ENCODE peak calls at places on chromosome 1, in nine cellular contexts. One of them, this sample, is unnamed.

GRCh38 chr1:113677250-113678158 is 81.8 kb downstream of the PHTF1 start:
- DNase-seq in sigmoid colon: no peak
- DNase-seq in K562: peak
- DNase-seq in prostate gland: no peak
- DNase-seq in HCT116: peak
- DNase-seq in H1: no peak
- DNase-seq in GM12891: peak
- DNase-seq in vagina: no peak
- DNase-seq in breast epithelium: no peak
- DNase-seq in this sample: no peak

GRCh38 chr1:44801491-44802305 is 1.5 kb downstream of the PLK3 start:
- DNase-seq in sigmoid colon: peak
- DNase-seq in K562: peak
- DNase-seq in prostate gland: no peak
- DNase-seq in HCT116: no peak
- DNase-seq in H1: no peak
- DNase-seq in GM12891: no peak
- DNase-seq in vagina: no peak
- DNase-seq in breast epithelium: peak
- DNase-seq in this sample: peak

GRCh38 chr1:180385144-180385543 is 117.2 kb downstream of the ACBD6 start:
- DNase-seq in sigmoid colon: no peak
- DNase-seq in K562: no peak
- DNase-seq in prostate gland: no peak
- DNase-seq in HCT116: no peak
- DNase-seq in H1: no peak
- DNase-seq in GM12891: no peak
- DNase-seq in vagina: no peak
- DNase-seq in breast epithelium: no peak
- DNase-seq in this sample: no peak

GRCh38 chr1:198117267-198117666 is 39.5 kb upstream of the NEK7 start:
- DNase-seq in sigmoid colon: no peak
- DNase-seq in K562: no peak
- DNase-seq in prostate gland: no peak
- DNase-seq in HCT116: no peak
- DNase-seq in H1: no peak
- DNase-seq in GM12891: no peak
- DNase-seq in vagina: no peak
- DNase-seq in breast epithelium: no peak
- DNase-seq in this sample: no peak

GRCh38 chr1:166695115-166695514 is 144.2 kb upstream of the POGK start:
- DNase-seq in sigmoid colon: no peak
- DNase-seq in K562: peak
- DNase-seq in prostate gland: no peak
- DNase-seq in HCT116: no peak
- DNase-seq in H1: no peak
- DNase-seq in GM12891: no peak
- DNase-seq in vagina: no peak
- DNase-seq in breast epithelium: no peak
- DNase-seq in this sample: no peak

GRCh38 chr1:160070243-160071163 is 543 bp upstream of the KCNJ10 start:
- DNase-seq in sigmoid colon: peak
- DNase-seq in K562: peak
- DNase-seq in prostate gland: peak
- DNase-seq in HCT116: no peak
- DNase-seq in H1: peak
- DNase-seq in GM12891: peak
- DNase-seq in vagina: no peak
- DNase-seq in breast epithelium: no peak
- DNase-seq in this sample: peak

GRCh38 chr1:231460614-231461013 is 38.5 kb upstream of the EGLN1 start:
- DNase-seq in sigmoid colon: no peak
- DNase-seq in K562: peak
- DNase-seq in prostate gland: no peak
- DNase-seq in HCT116: no peak
- DNase-seq in H1: no peak
- DNase-seq in GM12891: peak
- DNase-seq in vagina: no peak
- DNase-seq in breast epithelium: no peak
- DNase-seq in this sample: peak

GRCh38 chr1:90443340-90443739 is 273.8 kb downstream of the BARHL2 start:
- DNase-seq in sigmoid colon: no peak
- DNase-seq in K562: no peak
- DNase-seq in prostate gland: no peak
- DNase-seq in HCT116: no peak
- DNase-seq in H1: no peak
- DNase-seq in GM12891: no peak
- DNase-seq in vagina: no peak
- DNase-seq in breast epithelium: no peak
- DNase-seq in this sample: no peak

GRCh38 chr1:150516616-150517015 is 1.1 kb downstream of the FALEC start:
- DNase-seq in sigmoid colon: no peak
- DNase-seq in K562: peak
- DNase-seq in prostate gland: no peak
- DNase-seq in HCT116: no peak
- DNase-seq in H1: no peak
- DNase-seq in GM12891: no peak
- DNase-seq in vagina: no peak
- DNase-seq in breast epithelium: no peak
- DNase-seq in this sample: no peak

GRCh38 chr1:185439727-185440415 is 122.8 kb upstream of the IVNS1ABP start:
- DNase-seq in sigmoid colon: no peak
- DNase-seq in K562: peak
- DNase-seq in prostate gland: no peak
- DNase-seq in HCT116: no peak
- DNase-seq in H1: no peak
- DNase-seq in GM12891: peak
- DNase-seq in vagina: no peak
- DNase-seq in breast epithelium: no peak
- DNase-seq in this sample: no peak

GRCh38 chr1:160446945-160447600 is 46.7 kb downstream of the VANGL2 start:
- DNase-seq in sigmoid colon: no peak
- DNase-seq in K562: no peak
- DNase-seq in prostate gland: no peak
- DNase-seq in HCT116: no peak
- DNase-seq in H1: no peak
- DNase-seq in GM12891: no peak
- DNase-seq in vagina: no peak
- DNase-seq in breast epithelium: no peak
- DNase-seq in this sample: no peak

GRCh38 chr1:228989992-228990827 is 254.9 kb downstream of the RHOU start:
- DNase-seq in sigmoid colon: peak
- DNase-seq in K562: no peak
- DNase-seq in prostate gland: no peak
- DNase-seq in HCT116: no peak
- DNase-seq in H1: no peak
- DNase-seq in GM12891: no peak
- DNase-seq in vagina: peak
- DNase-seq in breast epithelium: no peak
- DNase-seq in this sample: peak

GRCh38 chr1:16351449-16351993 is 759 bp downstream of the FBXO42 start:
- DNase-seq in sigmoid colon: peak
- DNase-seq in K562: peak
- DNase-seq in prostate gland: peak
- DNase-seq in HCT116: no peak
- DNase-seq in H1: no peak
- DNase-seq in GM12891: no peak
- DNase-seq in vagina: no peak
- DNase-seq in breast epithelium: no peak
- DNase-seq in this sample: no peak

GRCh38 chr1:236494586-236495207 is 29.1 kb upstream of the LGALS8 start:
- DNase-seq in sigmoid colon: no peak
- DNase-seq in K562: no peak
- DNase-seq in prostate gland: no peak
- DNase-seq in HCT116: no peak
- DNase-seq in H1: no peak
- DNase-seq in GM12891: no peak
- DNase-seq in vagina: no peak
- DNase-seq in breast epithelium: no peak
- DNase-seq in this sample: no peak

GRCh38 chr1:917466-918091 is 6.1 kb upstream of the SAMD11 start:
- DNase-seq in sigmoid colon: no peak
- DNase-seq in K562: no peak
- DNase-seq in prostate gland: no peak
- DNase-seq in HCT116: no peak
- DNase-seq in H1: no peak
- DNase-seq in GM12891: no peak
- DNase-seq in vagina: no peak
- DNase-seq in breast epithelium: no peak
- DNase-seq in this sample: no peak

GRCh38 chr1:67339623-67340343 is 32.1 kb downstream of the IL12RB2 start:
- DNase-seq in sigmoid colon: no peak
- DNase-seq in K562: peak
- DNase-seq in prostate gland: no peak
- DNase-seq in HCT116: no peak
- DNase-seq in H1: no peak
- DNase-seq in GM12891: no peak
- DNase-seq in vagina: no peak
- DNase-seq in breast epithelium: no peak
- DNase-seq in this sample: no peak

GRCh38 chr1:68331117-68331865 is 99.0 kb upstream of the WLS start:
- DNase-seq in sigmoid colon: no peak
- DNase-seq in K562: no peak
- DNase-seq in prostate gland: no peak
- DNase-seq in HCT116: peak
- DNase-seq in H1: no peak
- DNase-seq in GM12891: no peak
- DNase-seq in vagina: no peak
- DNase-seq in breast epithelium: no peak
- DNase-seq in this sample: no peak

GRCh38 chr1:15272009-15272781 is 25.2 kb downstream of the FHAD1 start:
- DNase-seq in sigmoid colon: peak
- DNase-seq in K562: peak
- DNase-seq in prostate gland: peak
- DNase-seq in HCT116: peak
- DNase-seq in H1: peak
- DNase-seq in GM12891: peak
- DNase-seq in vagina: no peak
- DNase-seq in breast epithelium: peak
- DNase-seq in this sample: peak

GRCh38 chr1:209537336-209538114 is 46.0 kb upstream of the CAMK1G start:
- DNase-seq in sigmoid colon: no peak
- DNase-seq in K562: no peak
- DNase-seq in prostate gland: no peak
- DNase-seq in HCT116: no peak
- DNase-seq in H1: no peak
- DNase-seq in GM12891: no peak
- DNase-seq in vagina: no peak
- DNase-seq in breast epithelium: no peak
- DNase-seq in this sample: no peak

GRCh38 chr1:15328785-15329480 is 80.8 kb upstream of the EFHD2 start:
- DNase-seq in sigmoid colon: no peak
- DNase-seq in K562: peak
- DNase-seq in prostate gland: peak
- DNase-seq in HCT116: no peak
- DNase-seq in H1: no peak
- DNase-seq in GM12891: no peak
- DNase-seq in vagina: no peak
- DNase-seq in breast epithelium: no peak
- DNase-seq in this sample: no peak

GRCh38 chr1:204438628-204439027 is 27.0 kb upstream of the PPP1R15B start:
- DNase-seq in sigmoid colon: peak
- DNase-seq in K562: no peak
- DNase-seq in prostate gland: no peak
- DNase-seq in HCT116: no peak
- DNase-seq in H1: no peak
- DNase-seq in GM12891: no peak
- DNase-seq in vagina: no peak
- DNase-seq in breast epithelium: no peak
- DNase-seq in this sample: no peak
- TF ChIP-seq POLR2AphosphoS5 in sigmoid colon: peak
- TF ChIP-seq POLR2AphosphoS5 in K562: no peak
- TF ChIP-seq POLR2AphosphoS5 in prostate gland: peak
- TF ChIP-seq POLR2AphosphoS5 in HCT116: no peak
- TF ChIP-seq POLR2AphosphoS5 in H1: no peak
- TF ChIP-seq POLR2AphosphoS5 in GM12891: no peak
- TF ChIP-seq POLR2AphosphoS5 in vagina: peak
- TF ChIP-seq POLR2AphosphoS5 in breast epithelium: no peak
- TF ChIP-seq POLR2AphosphoS5 in this sample: peak

DNA sequence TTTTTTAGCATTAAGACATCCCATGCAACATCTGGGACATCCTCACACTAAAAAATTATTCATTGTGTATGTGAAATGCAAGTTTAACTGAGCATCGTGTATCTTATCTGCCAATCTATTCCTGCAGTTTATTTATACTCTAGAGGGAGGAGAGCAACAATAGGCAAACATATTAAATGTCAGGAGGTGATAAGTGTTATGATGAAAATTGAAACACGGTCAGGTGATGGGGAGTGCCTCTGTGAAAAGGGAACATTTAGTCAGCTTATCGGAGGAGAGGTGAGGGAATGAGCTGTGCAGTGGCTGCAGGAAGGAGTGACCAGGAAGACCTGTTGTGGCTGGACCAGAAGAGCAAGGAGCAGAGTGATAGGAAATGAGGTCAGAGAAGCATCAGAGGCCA is 775 bp upstream of the EFCAB14 start:
- DNase-seq in sigmoid colon: no peak
- DNase-seq in K562: peak
- DNase-seq in prostate gland: peak
- DNase-seq in HCT116: no peak
- DNase-seq in H1: no peak
- DNase-seq in GM12891: no peak
- DNase-seq in vagina: no peak
- DNase-seq in breast epithelium: no peak
- DNase-seq in this sample: peak
- TF ChIP-seq POLR2A in sigmoid colon: no peak
- TF ChIP-seq POLR2A in K562: no peak
- TF ChIP-seq POLR2A in prostate gland: no peak
- TF ChIP-seq POLR2A in HCT116: no peak
- TF ChIP-seq POLR2A in H1: no peak
- TF ChIP-seq POLR2A in GM12891: no peak
- TF ChIP-seq POLR2A in vagina: no peak
- TF ChIP-seq POLR2A in breast epithelium: no peak
- TF ChIP-seq POLR2A in this sample: no peak

DNA sequence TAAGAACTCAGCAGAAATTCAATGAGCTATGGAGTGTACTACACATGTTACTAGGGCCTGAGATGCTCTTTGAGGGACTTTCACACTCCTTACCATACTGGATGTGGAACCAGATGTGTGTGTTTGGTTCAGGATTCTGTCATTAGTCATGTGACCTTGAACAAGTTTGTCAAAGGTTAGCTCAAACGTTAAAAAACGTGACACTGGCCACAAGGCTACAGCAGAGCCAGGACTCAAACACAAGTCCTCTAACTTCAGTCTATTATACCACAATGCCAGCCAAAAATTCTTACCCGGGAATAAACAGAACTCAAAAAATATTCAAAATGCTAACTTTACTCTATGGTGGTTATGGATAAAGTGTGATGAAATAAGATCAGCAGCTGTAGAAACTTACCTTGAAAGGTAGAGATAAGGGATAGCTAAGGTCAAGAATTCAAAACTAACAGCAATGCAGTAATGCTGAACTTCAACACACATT is 233.7 kb downstream of the SLC45A1 start:
- DNase-seq in sigmoid colon: no peak
- DNase-seq in K562: no peak
- DNase-seq in prostate gland: no peak
- DNase-seq in HCT116: no peak
- DNase-seq in H1: no peak
- DNase-seq in GM12891: no peak
- DNase-seq in vagina: no peak
- DNase-seq in breast epithelium: no peak
- DNase-seq in this sample: no peak
- TF ChIP-seq POLR2AphosphoS5 in sigmoid colon: no peak
- TF ChIP-seq POLR2AphosphoS5 in K562: no peak
- TF ChIP-seq POLR2AphosphoS5 in prostate gland: no peak
- TF ChIP-seq POLR2AphosphoS5 in HCT116: no peak
- TF ChIP-seq POLR2AphosphoS5 in H1: no peak
- TF ChIP-seq POLR2AphosphoS5 in GM12891: no peak
- TF ChIP-seq POLR2AphosphoS5 in vagina: no peak
- TF ChIP-seq POLR2AphosphoS5 in breast epithelium: no peak
- TF ChIP-seq POLR2AphosphoS5 in this sample: no peak

GRCh38 chr1:43707191-43708005 is at the start of gene ST3GAL3:
- DNase-seq in sigmoid colon: peak
- DNase-seq in K562: peak
- DNase-seq in prostate gland: peak
- DNase-seq in HCT116: peak
- DNase-seq in H1: peak
- DNase-seq in GM12891: peak
- DNase-seq in vagina: no peak
- DNase-seq in breast epithelium: peak
- DNase-seq in this sample: peak
- TF ChIP-seq POLR2A in sigmoid colon: no peak
- TF ChIP-seq POLR2A in K562: peak
- TF ChIP-seq POLR2A in prostate gland: peak
- TF ChIP-seq POLR2A in HCT116: peak
- TF ChIP-seq POLR2A in H1: peak
- TF ChIP-seq POLR2A in GM12891: peak
- TF ChIP-seq POLR2A in vagina: peak
- TF ChIP-seq POLR2A in breast epithelium: no peak
- TF ChIP-seq POLR2A in this sample: peak

This sample was measured in transverse colon.